ENCODE peak calls at places on chromosome 6, in five cellular contexts. K, T, Y, B and L are unnamed samples.

GRCh38 chr6:155174576-155175174 is 89.1 kb upstream of the CLDN20 start:
- DNase-seq in K (peak), T (peak), Y (no peak), B (peak), L (peak)

GRCh38 chr6:87669051-87669450 is 33.0 kb downstream of the AKIRIN2 start:
- DNase-seq in K (no peak), T (no peak), Y (no peak), B (no peak), L (no peak)

GRCh38 chr6:94045473-94045872 is 626.1 kb upstream of the EPHA7 start:
- DNase-seq in K (no peak), T (no peak), Y (no peak), B (no peak), L (no peak)

GRCh38 chr6:169799474-169799926 is 48.1 kb downstream of the ERMARD start:
- DNase-seq in K (no peak), T (no peak), Y (no peak), B (no peak), L (no peak)

GRCh38 chr6:157182503-157183254 is 140.6 kb downstream of the TMEM242 start:
- DNase-seq in K (no peak), T (no peak), Y (no peak), B (no peak), L (no peak)

GRCh38 chr6:127516676-127517273 is 2.4 kb downstream of the MTCL3 start:
- DNase-seq in K (no peak), T (no peak), Y (no peak), B (peak), L (peak)

GRCh38 chr6:166598441-166599138 is 12.1 kb upstream of the RAMACL start:
- DNase-seq in K (no peak), T (peak), Y (no peak), B (no peak), L (no peak)

GRCh38 chr6:45617441-45617840 is 239.7 kb upstream of the SUPT3H start:
- DNase-seq in K (no peak), T (no peak), Y (no peak), B (no peak), L (no peak)

GRCh38 chr6:53532942-53533341 is 12.0 kb downstream of the GCLC start:
- DNase-seq in K (no peak), T (no peak), Y (no peak), B (no peak), L (no peak)

DNA sequence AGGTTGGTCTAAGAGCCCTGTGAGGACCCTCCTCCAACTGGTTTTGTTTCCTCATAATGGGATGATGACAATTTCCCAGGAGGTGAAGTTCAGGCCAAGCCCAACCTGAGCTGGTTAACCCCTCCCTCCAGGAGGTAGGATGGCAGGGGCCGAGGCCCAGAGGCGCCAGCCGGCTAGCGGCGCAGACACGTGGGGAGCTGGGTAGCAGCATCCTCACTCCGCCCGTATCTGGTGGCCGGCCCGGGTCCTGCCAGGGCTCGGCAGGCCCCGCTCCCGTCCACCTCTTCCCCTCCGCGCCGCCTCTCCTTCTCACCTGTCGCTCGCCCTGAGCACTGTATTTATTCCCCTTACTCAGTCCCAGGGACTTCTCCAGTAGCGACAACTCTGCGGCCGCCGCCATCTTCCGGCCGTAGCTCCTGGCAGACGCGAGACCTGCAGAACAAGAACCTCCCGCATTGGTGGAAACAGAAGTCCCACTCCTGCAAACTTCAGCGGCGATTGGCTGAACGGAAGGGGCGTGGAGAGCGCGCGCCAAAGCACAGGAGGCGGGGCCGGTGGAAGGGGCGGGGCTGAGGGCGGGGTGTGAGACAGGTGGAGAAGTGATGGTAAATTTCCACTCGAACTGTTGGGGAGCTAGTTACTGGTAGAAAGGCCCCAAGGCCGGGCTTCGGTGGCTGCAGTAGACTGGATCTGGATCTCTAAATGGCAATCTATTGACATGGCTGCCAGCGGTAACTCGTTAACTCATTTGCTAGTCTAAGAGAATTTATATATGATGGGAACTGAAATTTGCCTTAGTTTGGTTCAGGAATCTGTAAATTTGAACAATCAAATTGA is at the start of gene EEF1E1:
- DNase-seq in K (peak), T (peak), Y (peak), B (peak), L (peak)
- TF ChIP-seq POLR2A in K (peak), T (peak), Y (no peak), B (peak), L (peak)

DNA sequence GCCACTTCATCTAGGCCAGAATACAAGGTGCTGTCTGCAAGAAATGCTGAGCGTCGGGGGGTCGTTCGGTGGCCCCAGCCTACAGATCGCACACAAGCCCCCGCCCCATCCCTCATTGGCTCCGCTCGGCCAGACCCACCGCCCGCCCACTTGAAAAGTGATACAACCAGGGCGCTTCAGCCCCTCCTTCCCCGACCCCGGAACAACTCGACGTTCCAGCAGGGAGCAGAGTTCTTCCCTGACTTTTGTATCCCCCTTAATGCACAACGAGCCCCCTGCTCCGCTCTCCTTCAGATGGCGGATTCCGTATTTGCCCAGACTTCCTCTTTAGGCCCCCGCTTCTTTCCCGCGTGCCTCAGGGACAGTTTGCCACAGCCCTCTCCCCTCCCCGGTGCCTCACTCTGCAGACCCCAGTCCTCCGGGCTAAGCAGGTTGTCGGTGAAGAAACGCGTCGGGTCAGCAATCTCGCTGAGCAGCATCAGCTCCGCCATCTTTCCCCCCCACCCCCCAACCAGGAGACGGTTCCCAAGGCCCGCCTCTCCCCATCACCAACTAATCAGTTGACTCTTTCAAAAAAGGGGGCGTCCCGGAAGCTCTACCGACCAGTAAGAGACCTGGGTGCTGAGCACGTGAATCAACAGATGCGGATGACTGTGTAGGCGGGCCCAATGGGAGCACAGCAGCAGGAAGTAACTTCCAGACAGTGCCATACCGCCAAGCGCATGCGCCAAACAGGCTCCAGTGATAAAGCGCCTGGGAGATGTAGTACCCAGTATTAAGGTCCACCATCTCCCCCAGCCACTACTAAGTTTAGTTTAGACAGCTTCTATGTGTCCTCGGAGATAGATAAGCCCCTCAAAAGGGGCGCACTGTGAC is at the start of gene ATF6B:
- DNase-seq in K (peak), T (peak), Y (peak), B (peak), L (peak)
- TF ChIP-seq POLR2A in K (peak), T (peak), Y (peak), B (peak), L (peak)

GRCh38 chr6:7902867-7903266 is 7.7 kb downstream of the TXNDC5 start:
- DNase-seq in K (no peak), T (no peak), Y (no peak), B (no peak), L (no peak)
- TF ChIP-seq POLR2A in K (no peak), T (no peak), Y (no peak), B (no peak), L (no peak)

GRCh38 chr6:25945175-25945574 is 14.7 kb upstream of the SLC17A2 start:
- DNase-seq in K (no peak), T (no peak), Y (no peak), B (no peak), L (no peak)
- TF ChIP-seq POLR2A in K (no peak), T (no peak), Y (no peak), B (no peak), L (no peak)

DNA sequence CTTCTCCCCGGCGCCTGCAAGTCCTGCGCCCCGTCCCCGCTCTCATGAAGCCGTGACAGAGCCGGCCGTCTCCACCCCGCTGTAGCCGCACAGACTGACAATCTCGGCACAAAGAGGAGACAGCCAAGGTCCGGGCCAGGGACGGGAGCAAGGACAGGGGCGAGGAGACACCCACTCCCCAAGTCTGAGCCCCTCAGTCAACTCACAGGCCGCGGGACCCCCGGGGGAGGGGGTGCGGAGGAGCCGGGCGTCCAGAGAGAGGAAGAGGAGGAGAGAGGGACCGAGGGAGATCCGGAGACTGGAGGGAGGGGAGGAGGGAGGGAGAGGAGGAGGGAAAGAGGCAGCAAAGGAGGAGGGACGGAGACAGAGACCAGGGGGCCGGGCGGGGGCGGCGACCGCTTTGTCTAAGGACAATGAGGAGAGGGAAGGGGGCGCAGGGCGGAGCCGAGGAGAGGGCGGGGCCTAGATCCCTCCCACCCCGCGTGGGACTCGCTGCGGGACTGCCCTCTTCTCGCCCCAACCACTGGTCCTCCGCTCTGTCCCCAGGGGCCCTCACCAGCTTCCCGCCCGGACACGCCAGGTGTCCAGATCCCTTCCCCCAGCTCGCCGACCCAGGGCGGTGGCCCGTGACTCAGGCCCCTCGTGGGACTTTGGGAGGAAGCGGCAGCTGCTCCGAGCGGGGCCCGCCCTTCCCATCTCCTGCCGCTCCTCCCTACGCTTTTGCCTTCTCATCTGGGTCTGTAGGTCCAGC is 638 bp upstream of the PPP1R18 start:
- DNase-seq in K (no peak), T (peak), Y (peak), B (peak), L (peak)
- TF ChIP-seq POLR2A in K (no peak), T (peak), Y (peak), B (no peak), L (peak)

GRCh38 chr6:138499303-138499991 is at the start of gene NHSL1:
- DNase-seq in K (no peak), T (no peak), Y (no peak), B (peak), L (no peak)

GRCh38 chr6:138500867-138501446 is 1.7 kb upstream of the NHSL1 start:
- DNase-seq in K (no peak), T (no peak), Y (no peak), B (no peak), L (no peak)

GRCh38 chr6:138498575-138499302 is 555 bp downstream of the NHSL1 start:
- DNase-seq in K (no peak), T (no peak), Y (no peak), B (no peak), L (no peak)

GRCh38 chr6:138502546-138502945 is 3.3 kb upstream of the NHSL1 start:
- DNase-seq in K (no peak), T (no peak), Y (no peak), B (no peak), L (no peak)

DNA sequence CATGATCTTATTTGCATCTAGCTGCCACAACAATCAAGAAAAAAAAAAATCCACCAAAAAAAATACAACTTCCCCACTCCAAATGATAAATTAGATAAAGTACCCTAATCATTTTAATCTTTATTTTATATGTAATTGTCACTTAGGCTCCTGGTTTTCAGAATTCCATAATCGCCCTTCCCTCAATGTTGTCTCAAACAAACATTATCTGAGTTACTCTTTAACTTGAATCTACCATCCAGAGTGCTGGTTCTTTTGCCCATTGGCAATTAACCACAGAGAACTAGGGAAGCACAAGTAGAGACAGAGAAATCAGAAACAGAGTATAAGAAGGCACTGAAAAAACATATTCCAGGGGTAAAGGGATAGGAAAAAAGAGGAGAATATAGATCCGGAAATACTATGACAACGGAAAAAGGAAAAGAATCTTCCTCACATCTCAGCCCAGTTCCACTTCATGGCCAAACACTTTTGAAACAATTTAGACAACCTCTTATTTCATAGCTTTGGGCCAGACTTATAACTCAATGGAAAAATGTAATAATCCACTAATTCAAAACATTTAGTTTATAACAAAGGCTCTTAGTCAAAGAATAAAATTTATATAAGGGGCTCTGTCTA is 861 bp upstream of the NHSL1 start:
- DNase-seq in K (no peak), T (no peak), Y (no peak), B (no peak), L (no peak)
- TF ChIP-seq POLR2A in K (peak), T (no peak), Y (no peak), B (peak), L (no peak)

GRCh38 chr6:27893059-27893835 is 18.9 kb downstream of the OR2B2 start:
- DNase-seq in K (peak), T (peak), Y (peak), B (peak), L (peak)
- TF ChIP-seq POLR2A in K (peak), T (peak), Y (peak), B (peak), L (peak)